ENCODE peak calls at places on chromosomes 16 and 17, in four cellular contexts. S, D, U and L are unnamed samples.

GRCh38 chr17:70327723-70328122 is 158.4 kb downstream of the KCNJ2 start:
- DNase-seq in S (no peak), D (no peak), U (no peak), L (no peak)

GRCh38 chr16:1550061-1550460 is 16.6 kb downstream of the TMEM204 start:
- DNase-seq in U (no peak), S (peak; percentile 89), D (no peak), L (no peak)

GRCh38 chr17:35486920-35487727 is 38.6 kb upstream of the SLFN13 start:
- DNase-seq in U (peak; percentile 28), D (peak; percentile 80), S (no peak), L (peak; percentile 5)

GRCh38 chr16:65414284-65414984 is 292.6 kb upstream of the CDH11 start:
- DNase-seq in U (no peak), D (peak; percentile 71), S (no peak), L (peak; percentile 48)

GRCh38 chr16:70737377-70738082 is 51.7 kb upstream of the MTSS2 start:
- DNase-seq in S (no peak), D (no peak), U (no peak), L (no peak)

GRCh38 chr16:49766280-49766679 is 89.6 kb downstream of the ZNF423 start:
- DNase-seq in U (no peak), S (no peak), D (no peak), L (no peak)

GRCh38 chr16:72723781-72724180 is 324.1 kb downstream of the ZFHX3 start:
- DNase-seq in S (no peak), U (no peak), D (no peak), L (no peak)

GRCh38 chr16:65769055-65769465 is 597.4 kb upstream of the CDH5 start:
- DNase-seq in D (no peak), S (no peak), U (no peak), L (no peak)

GRCh38 chr16:30853758-30854157 is 40.1 kb downstream of the BCL7C start:
- DNase-seq in U (no peak), S (no peak), D (no peak), L (no peak)